ENCODE peak calls at places on chromosomes 12 and 14, in eight cellular contexts. F is fibroblast of pulmonary artery, V is neural crest cell, L is OCI-LY7, P is AG09319, E is GM13976, U is BE2C, N is RWPE1. T is an unnamed sample.

GRCh38 chr12:46998811-46999368 is 80.5 kb upstream of the PCED1B start:
- DNase-seq in F (peak; percentile 80), V (no peak), L (no peak), P (no peak), E (no peak), U (no peak), N (peak; percentile 71), T (no peak)

GRCh38 chr12:6872073-6873048 is 742 bp downstream of the SPSB2 start:
- DNase-seq in F (peak; percentile 70), V (peak; percentile 96), L (peak; percentile 87), P (no peak), E (peak; percentile 90), U (peak; percentile 92), N (peak; percentile 72), T (peak; percentile 95)

GRCh38 chr14:81265641-81266169 is 44.9 kb upstream of the GTF2A1 start:
- DNase-seq in F (no peak), V (no peak), L (no peak), P (no peak), E (no peak), U (no peak), N (no peak), T (no peak)

GRCh38 chr12:23253191-23253590 is 628.2 kb downstream of the ETNK1 start:
- DNase-seq in F (no peak), V (no peak), L (no peak), P (no peak), E (no peak), U (no peak), N (no peak), T (no peak)

GRCh38 chr12:639566-639965 is 23.7 kb downstream of the NINJ2 start:
- DNase-seq in F (no peak), V (no peak), L (no peak), P (no peak), E (peak; percentile 63), U (no peak), N (no peak), T (no peak)

GRCh38 chr12:53974084-53975018 is at the start of gene HOTAIR:
- DNase-seq in F (no peak), V (no peak), L (peak; percentile 72), P (no peak), E (peak; percentile 72), U (peak; percentile 58), N (peak; percentile 76), T (no peak)

GRCh38 chr14:93173943-93174395 is 10.7 kb downstream of the MOAP1 start:
- DNase-seq in F (no peak), V (no peak), L (no peak), P (no peak), E (no peak), U (peak; percentile 47), N (no peak), T (no peak)

GRCh38 chr14:21978184-21978998 is 304.8 kb upstream of the OR4E1 start:
- DNase-seq in F (peak; percentile 30), V (peak; percentile 53), L (peak; percentile 66), P (no peak), E (peak; percentile 58), U (peak; percentile 53), N (peak; percentile 45), T (no peak)

GRCh38 chr12:43882578-43883178 is 46.8 kb downstream of the TMEM117 start:
- DNase-seq in F (peak; percentile 80), V (no peak), L (peak; percentile 56), P (peak; percentile 34), E (peak; percentile 49), U (peak; percentile 23), N (peak; percentile 53), T (no peak)

GRCh38 chr12:132433641-132434395 is 56.1 kb upstream of the FBRSL1 start:
- DNase-seq in F (no peak), V (no peak), L (no peak), P (no peak), E (no peak), U (no peak), N (no peak), T (no peak)

GRCh38 chr14:50740858-50741257 is 72.8 kb upstream of the SAV1 start:
- DNase-seq in F (no peak), V (no peak), L (no peak), P (no peak), E (no peak), U (no peak), N (no peak), T (no peak)

GRCh38 chr12:2689393-2689792 is 105.4 kb upstream of the FKBP4 start:
- DNase-seq in F (no peak), V (no peak), L (no peak), P (no peak), E (no peak), U (no peak), N (no peak), T (no peak)

GRCh38 chr12:56116267-56117081 is at the start of gene RPL41:
- DNase-seq in F (peak; percentile 96), V (peak; percentile 91), L (peak; percentile 97), P (peak; percentile 77), E (peak; percentile 82), U (peak; percentile 93), N (peak; percentile 83), T (peak; percentile 97)

GRCh38 chr14:100669468-100669867 is 57.2 kb upstream of the DLK1 start:
- DNase-seq in F (no peak), V (no peak), L (no peak), P (no peak), E (no peak), U (no peak), N (no peak), T (no peak)

GRCh38 chr14:23538049-23538718 is 13.4 kb downstream of the ZFHX2 start:
- DNase-seq in F (no peak), V (no peak), L (no peak), P (no peak), E (no peak), U (no peak), N (no peak), T (no peak)

GRCh38 chr14:23539209-23539866 is 12.2 kb downstream of the ZFHX2 start:
- DNase-seq in F (peak; percentile 49), V (peak; percentile 53), L (peak; percentile 58), P (no peak), E (peak; percentile 84), U (peak; percentile 59), N (peak; percentile 31), T (no peak)

GRCh38 chr14:23542261-23542660 is 9.3 kb downstream of the ZFHX2 start:
- DNase-seq in F (no peak), V (no peak), L (no peak), P (no peak), E (no peak), U (no peak), N (no peak), T (no peak)

GRCh38 chr14:23538785-23539184 is 12.8 kb downstream of the ZFHX2 start:
- DNase-seq in F (peak; percentile 18), V (no peak), L (no peak), P (no peak), E (no peak), U (no peak), N (peak; percentile 10), T (no peak)

DNA sequence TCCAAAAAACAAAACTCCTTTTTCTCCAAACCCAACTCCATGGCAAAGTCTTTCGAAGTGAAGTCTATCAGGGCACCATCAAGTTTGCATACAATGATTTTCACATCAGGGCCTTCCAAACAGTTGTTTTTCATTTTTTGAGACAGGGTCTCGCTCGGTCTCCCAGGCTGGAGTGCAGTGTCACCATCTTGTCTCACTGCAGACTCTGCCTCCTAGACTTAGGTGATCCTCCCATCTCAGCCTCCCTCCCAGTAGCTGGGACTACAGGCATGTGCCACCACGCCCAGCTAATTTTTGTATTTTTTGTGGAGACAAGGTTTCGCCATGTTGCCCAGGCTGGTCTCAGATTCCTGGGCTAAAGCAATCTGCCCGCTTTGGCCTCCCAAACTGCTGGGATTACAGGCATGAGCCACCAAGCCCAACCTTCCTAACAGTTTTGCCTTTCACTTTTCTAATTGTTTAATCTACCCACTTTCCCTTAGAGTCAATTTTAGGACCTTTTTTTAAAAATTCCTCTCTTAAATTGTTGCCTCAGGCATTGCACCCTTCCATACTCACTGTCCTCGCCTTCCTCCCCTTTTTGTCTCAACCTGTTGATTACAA is 11.6 kb downstream of the ZFHX2 start:
- DNase-seq in F (no peak), V (no peak), L (no peak), P (no peak), E (no peak), U (no peak), N (no peak), T (no peak)
- TF ChIP-seq CTCF in F (no peak), V (no peak), L (no peak), P (no peak), E (no peak), U (no peak), N (no peak), T (peak; percentile 9)

DNA sequence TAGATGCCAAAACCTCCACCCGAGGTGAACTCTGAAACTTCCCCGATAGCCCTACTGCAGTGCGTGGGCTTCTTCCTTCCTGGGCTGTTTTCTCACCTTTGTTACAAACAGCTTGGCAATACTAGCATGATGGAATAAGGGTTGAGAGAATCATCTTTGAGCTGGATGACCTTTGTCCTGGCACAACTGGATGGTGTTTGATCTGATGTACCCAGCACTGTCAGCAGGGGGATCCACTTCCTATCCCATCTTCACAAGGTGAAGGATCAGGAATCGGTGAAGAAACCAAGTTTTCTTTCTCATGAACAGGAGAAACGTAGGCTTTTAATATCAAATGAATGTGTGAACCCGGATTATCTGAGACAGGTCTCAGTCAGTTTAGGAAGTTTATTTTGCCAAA is 19.5 kb upstream of the LRRC10 start:
- DNase-seq in F (no peak), V (no peak), L (no peak), P (no peak), E (no peak), U (no peak), N (peak; percentile 24), T (no peak)
- TF ChIP-seq CTCF in F (peak; percentile 18), V (peak; percentile 32), L (peak; percentile 48), P (peak; percentile 15), E (no peak), U (peak; percentile 42), N (no peak), T (peak; percentile 31)

GRCh38 chr12:49928476-49928875 is 22.1 kb upstream of the AQP2 start:
- DNase-seq in F (no peak), V (no peak), L (no peak), P (no peak), E (no peak), U (no peak), N (no peak), T (no peak)

GRCh38 chr12:49932746-49933145 is 17.8 kb upstream of the AQP2 start:
- DNase-seq in F (no peak), V (no peak), L (no peak), P (no peak), E (no peak), U (no peak), N (no peak), T (no peak)

GRCh38 chr12:49929581-49929980 is 21.0 kb upstream of the AQP2 start:
- DNase-seq in F (no peak), V (no peak), L (no peak), P (no peak), E (no peak), U (no peak), N (no peak), T (no peak)

GRCh38 chr12:49932023-49932422 is 18.5 kb upstream of the AQP2 start:
- DNase-seq in F (no peak), V (no peak), L (no peak), P (no peak), E (no peak), U (no peak), N (no peak), T (no peak)

GRCh38 chr12:49930515-49931288 is 19.8 kb upstream of the AQP2 start:
- DNase-seq in F (peak; percentile 75), V (no peak), L (no peak), P (peak; percentile 5), E (no peak), U (no peak), N (peak; percentile 70), T (no peak)
- TF ChIP-seq CTCF in F (no peak), V (no peak), L (no peak), P (no peak), E (no peak), U (no peak), N (no peak), T (no peak)

GRCh38 chr12:21169878-21170472 is 39.0 kb downstream of the SLCO1B1 start:
- DNase-seq in F (peak; percentile 62), V (peak; percentile 77), L (peak; percentile 62), P (peak; percentile 5), E (peak; percentile 18), U (peak; percentile 68), N (peak; percentile 1), T (no peak)
- TF ChIP-seq CTCF in F (peak; percentile 83), V (peak; percentile 96), L (peak; percentile 98), P (peak; percentile 76), E (peak; percentile 56), U (peak; percentile 87), N (peak; percentile 52), T (peak; percentile 82)

T was measured in osteocyte.